ENCODE peak calls at places on chromosomes 3 and 15, in six cellular contexts. O, C, N, U, Y and W are unnamed samples.

GRCh38 chr3:170033489-170033888 is 4.3 kb upstream of the GPR160 start:
- DNase-seq in O (no peak), C (no peak), N (no peak), U (no peak), Y (no peak), W (no peak)

GRCh38 chr3:42562047-42562907 is 19.5 kb downstream of the SEC22C start:
- DNase-seq in O (no peak), C (no peak), N (peak), U (no peak), Y (no peak), W (no peak)

GRCh38 chr3:137012097-137012501 is 54.3 kb downstream of the IL20RB start:
- DNase-seq in O (no peak), C (no peak), N (peak), U (no peak), Y (no peak), W (no peak)

GRCh38 chr3:188248036-188248561 is 94.1 kb downstream of the LPP start:
- DNase-seq in O (no peak), C (no peak), N (no peak), U (no peak), Y (no peak), W (no peak)

GRCh38 chr3:16290827-16291196 is 25.8 kb downstream of the OXNAD1 start:
- DNase-seq in O (no peak), C (no peak), N (peak), U (no peak), Y (no peak), W (no peak)

GRCh38 chr3:140219923-140220452 is 285.0 kb downstream of the CLSTN2 start:
- DNase-seq in O (no peak), C (no peak), N (no peak), U (no peak), Y (no peak), W (no peak)

GRCh38 chr3:150449169-150449721 is 41.1 kb downstream of the TSC22D2 start:
- DNase-seq in O (no peak), C (no peak), N (peak), U (no peak), Y (no peak), W (no peak)

GRCh38 chr3:56689303-56689702 is 6.2 kb upstream of the TASOR start:
- DNase-seq in O (no peak), C (no peak), N (no peak), U (no peak), Y (no peak), W (no peak)

GRCh38 chr15:25208735-25209134 is 230.1 kb downstream of the UBE3A start:
- DNase-seq in O (no peak), C (no peak), N (no peak), U (no peak), Y (no peak), W (no peak)

GRCh38 chr3:141557961-141558706 is 71.3 kb downstream of the RASA2 start:
- DNase-seq in O (no peak), C (no peak), N (no peak), U (no peak), Y (no peak), W (no peak)

GRCh38 chr15:55407949-55408766 is at the start of the genes CCPG1 and PIERCE2:
- DNase-seq in O (peak), C (peak), N (peak), U (peak), Y (peak), W (peak)

GRCh38 chr15:39695793-39696192 is 86.8 kb downstream of the FSIP1 start:
- DNase-seq in O (no peak), C (no peak), N (no peak), U (no peak), Y (no peak), W (no peak)

GRCh38 chr15:77409259-77410156 is 10.4 kb downstream of the PEAK1 start:
- DNase-seq in O (no peak), C (no peak), N (peak), U (no peak), Y (no peak), W (no peak)

GRCh38 chr3:15051531-15051930 is 13.6 kb downstream of the MRPS25 start:
- DNase-seq in O (no peak), C (no peak), N (peak), U (peak), Y (peak), W (no peak)

GRCh38 chr15:85690546-85691226 is 104.0 kb downstream of the KLHL25 start:
- DNase-seq in O (no peak), C (no peak), N (no peak), U (no peak), Y (no peak), W (no peak)

GRCh38 chr3:157235291-157235690 is 75.3 kb upstream of the CCNL1 start:
- DNase-seq in O (no peak), C (no peak), N (no peak), U (no peak), Y (no peak), W (no peak)

GRCh38 chr3:130839815-130840214 is 54.1 kb upstream of the ATP2C1 start:
- DNase-seq in O (peak), C (no peak), N (no peak), U (no peak), Y (peak), W (no peak)

GRCh38 chr3:25151497-25151896 is 276.6 kb upstream of the RARB start:
- DNase-seq in O (no peak), C (no peak), N (peak), U (no peak), Y (no peak), W (no peak)

GRCh38 chr3:4426782-4427344 is 40.2 kb downstream of the SUMF1 start:
- DNase-seq in O (no peak), C (no peak), N (peak), U (no peak), Y (no peak), W (no peak)

GRCh38 chr15:97483232-97483631 is 477.3 kb upstream of the ARRDC4 start:
- DNase-seq in O (no peak), C (no peak), N (no peak), U (no peak), Y (no peak), W (no peak)

GRCh38 chr3:114608293-114608692 is 314.5 kb downstream of the TIGIT start:
- DNase-seq in O (no peak), C (no peak), N (peak), U (no peak), Y (no peak), W (no peak)

GRCh38 chr15:55742927-55743614 is at the start of gene PRTG:
- DNase-seq in O (peak), C (peak), N (peak), U (peak), Y (peak), W (peak)

GRCh38 chr15:69159805-69160140 is 662 bp upstream of the GLCE start:
- DNase-seq in O (no peak), C (no peak), N (no peak), U (no peak), Y (no peak), W (no peak)

GRCh38 chr3:177294221-177294620 is 96.9 kb upstream of the TBL1XR1 start:
- DNase-seq in O (peak), C (no peak), N (peak), U (no peak), Y (no peak), W (no peak)

GRCh38 chr15:101464999-101465669 is 24.4 kb downstream of the PCSK6 start:
- DNase-seq in O (no peak), C (no peak), N (no peak), U (no peak), Y (no peak), W (no peak)

GRCh38 chr3:104359546-104359945 is 1007.2 kb upstream of the ALCAM start:
- DNase-seq in O (no peak), C (no peak), N (peak), U (no peak), Y (no peak), W (no peak)

DNA sequence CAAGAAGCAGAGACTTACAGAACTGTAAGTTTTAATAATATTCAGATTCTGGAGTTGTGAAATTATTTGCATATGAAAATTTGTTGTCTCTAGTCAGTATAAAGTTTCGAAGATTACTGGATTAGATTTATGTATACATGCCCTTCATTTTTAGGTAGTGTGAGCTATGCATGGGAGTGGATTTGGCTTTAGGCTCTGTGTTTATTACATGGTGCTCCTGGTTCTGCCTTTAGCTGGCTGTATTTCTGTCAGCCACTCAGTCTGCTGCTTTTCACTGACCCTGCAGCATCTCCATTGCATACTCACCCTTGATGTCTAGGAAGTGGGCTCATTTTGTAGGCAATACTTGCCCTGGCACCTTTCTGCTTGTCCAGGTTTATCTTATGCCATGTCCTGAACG is 147.5 kb upstream of the LRRFIP2 start:
- DNase-seq in O (no peak), C (no peak), N (no peak), U (no peak), Y (no peak), W (no peak)
- H3K27ac ChIP-seq in O (no peak), C (no peak), N (no peak), U (no peak), Y (no peak), W (no peak)

DNA sequence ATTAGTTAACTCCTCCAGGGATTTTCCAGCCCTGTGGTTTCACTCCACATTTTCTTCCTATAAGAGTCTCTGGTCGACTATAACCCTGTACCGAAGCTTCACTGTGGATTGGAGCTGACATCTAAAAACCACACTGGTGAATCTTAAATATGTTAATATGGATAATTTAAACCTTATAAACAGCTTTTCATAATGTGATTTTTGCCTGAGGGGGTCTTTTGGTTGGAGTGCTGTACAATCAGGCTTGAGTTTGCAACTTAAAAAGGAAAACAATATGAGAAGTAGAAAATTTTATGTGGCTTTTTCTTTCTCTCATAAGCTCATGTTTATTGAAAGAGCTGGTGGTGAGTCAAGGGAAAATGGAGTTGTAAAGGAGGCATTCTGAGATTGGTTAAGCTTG is 313.7 kb downstream of the VPS13C start:
- DNase-seq in O (no peak), C (no peak), N (no peak), U (no peak), Y (no peak), W (no peak)
- H3K27ac ChIP-seq in O (no peak), C (no peak), N (no peak), U (no peak), Y (no peak), W (no peak)

DNA sequence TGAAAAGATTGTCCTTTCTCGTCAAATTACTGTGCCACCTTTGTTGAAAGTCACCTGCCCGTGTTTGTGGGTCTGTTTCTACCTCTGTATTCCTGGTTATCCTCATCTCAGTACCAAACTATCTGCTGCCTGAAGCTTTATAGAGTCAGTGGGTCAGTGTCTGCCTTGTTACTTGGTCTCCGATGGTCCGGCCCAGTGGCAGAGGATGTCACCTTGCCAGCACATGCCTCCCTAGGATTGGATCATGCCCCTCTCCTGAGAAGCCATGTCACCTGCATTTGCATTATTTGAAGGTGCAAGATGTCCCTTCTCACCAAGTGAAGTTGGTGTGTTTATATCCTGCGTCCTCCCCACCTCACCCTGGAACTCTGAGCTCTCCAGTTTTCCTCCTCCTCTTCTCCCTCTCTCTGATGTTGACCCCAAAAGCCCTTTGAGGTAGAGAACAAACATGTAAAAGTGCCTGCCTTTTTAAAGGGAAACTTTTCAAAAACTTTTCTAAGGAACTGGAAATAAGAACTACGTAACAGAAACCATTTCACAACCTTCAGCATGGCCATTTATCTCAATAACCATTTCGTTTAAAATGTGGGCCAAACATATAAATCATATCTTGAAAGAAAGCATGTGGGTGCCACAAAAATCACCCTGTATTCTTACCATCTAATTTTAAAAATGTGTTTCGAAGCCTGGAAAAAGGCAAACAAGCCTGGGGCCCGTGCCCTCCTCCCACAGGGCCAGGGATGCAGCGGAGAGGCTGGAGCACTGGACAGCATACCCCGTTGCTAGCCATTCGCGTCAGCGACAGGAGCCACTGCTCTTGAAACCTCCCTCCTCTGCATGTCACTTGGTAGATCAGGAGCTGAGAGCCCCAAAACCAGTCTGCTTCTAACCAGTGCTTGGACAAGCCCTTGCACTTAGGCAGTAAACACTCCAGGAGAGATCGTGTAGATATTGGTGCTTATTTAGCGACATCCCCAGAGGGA is 102.1 kb downstream of the VGLL4 start:
- DNase-seq in O (no peak), C (no peak), N (no peak), U (no peak), Y (no peak), W (no peak)
- H3K27ac ChIP-seq in O (no peak), C (no peak), N (no peak), U (no peak), Y (no peak), W (no peak)

GRCh38 chr3:184563941-184564684 is 2.5 kb downstream of the EPHB3 start:
- DNase-seq in O (no peak), C (no peak), N (no peak), U (no peak), Y (no peak), W (no peak)

GRCh38 chr3:184563569-184563925 is 2.0 kb downstream of the EPHB3 start:
- DNase-seq in O (no peak), C (no peak), N (no peak), U (no peak), Y (no peak), W (no peak)

GRCh38 chr3:184564685-184565385 is 3.2 kb downstream of the EPHB3 start:
- DNase-seq in O (no peak), C (no peak), N (no peak), U (no peak), Y (no peak), W (no peak)

GRCh38 chr3:184566441-184567414 is 5.1 kb downstream of the EPHB3 start:
- DNase-seq in O (no peak), C (no peak), N (no peak), U (no peak), Y (no peak), W (no peak)

GRCh38 chr3:184565421-184566211 is 4.0 kb downstream of the EPHB3 start:
- DNase-seq in O (no peak), C (no peak), N (peak), U (peak), Y (no peak), W (no peak)
- H3K27ac ChIP-seq in O (no peak), C (peak), N (peak), U (no peak), Y (no peak), W (no peak)

GRCh38 chr3:118977671-118978392 is 56.8 kb downstream of the IGSF11 start:
- DNase-seq in O (no peak), C (no peak), N (no peak), U (no peak), Y (no peak), W (no peak)
- H3K27ac ChIP-seq in O (no peak), C (no peak), N (no peak), U (no peak), Y (no peak), W (peak)

GRCh38 chr3:134432236-134432635 is 53.5 kb downstream of the ANAPC13 start:
- DNase-seq in O (no peak), C (no peak), N (no peak), U (no peak), Y (no peak), W (no peak)
- H3K27ac ChIP-seq in O (no peak), C (no peak), N (no peak), U (no peak), Y (no peak), W (no peak)